ENCODE peak calls at places on chromosomes 6 and 20, in five cellular contexts. P, T, O, S and Q are unnamed samples.
A peak's percentile ranks its signal among the peaks of the same experiment; 100 is the strongest.

GRCh38 chr6:36914227-36914794 is 28.6 kb downstream of the C6orf89 start:
- DNase-seq in P (peak; percentile 51), T (peak; percentile 60), O (no peak), S (peak; percentile 68), Q (no peak)

GRCh38 chr6:26286168-26286854 is 78.7 kb upstream of the BTN3A2 start:
- DNase-seq in P (peak; percentile 70), T (peak; percentile 83), O (peak; percentile 74), S (peak; percentile 70), Q (peak; percentile 76)

GRCh38 chr6:98486052-98486451 is 348.3 kb upstream of the POU3F2 start:
- DNase-seq in P (no peak), T (no peak), O (no peak), S (no peak), Q (no peak)

GRCh38 chr20:32753731-32754130 is 8.5 kb upstream of the DNMT3B start:
- DNase-seq in P (no peak), T (no peak), O (no peak), S (no peak), Q (no peak)

GRCh38 chr6:167565388-167565787 is 240.5 kb downstream of the TTLL2 start:
- DNase-seq in P (no peak), T (no peak), O (no peak), S (no peak), Q (peak; percentile 6)

GRCh38 chr6:132972971-132973370 is 158.6 kb downstream of the RPS12 start:
- DNase-seq in P (no peak), T (no peak), O (no peak), S (no peak), Q (no peak)

GRCh38 chr6:147752686-147753418 is 244.4 kb downstream of the SAMD5 start:
- DNase-seq in P (no peak), T (no peak), O (no peak), S (no peak), Q (no peak)

GRCh38 chr6:108521616-108522107 is 39.1 kb upstream of the FOXO3 start:
- DNase-seq in P (no peak), T (no peak), O (no peak), S (no peak), Q (no peak)

GRCh38 chr20:62704341-62704948 is 4.2 kb upstream of the NTSR1 start:
- DNase-seq in P (peak; percentile 81), T (peak; percentile 94), O (peak; percentile 83), S (peak; percentile 66), Q (peak; percentile 62)

GRCh38 chr6:138647006-138647405 is 126.6 kb upstream of the CCDC28A start:
- DNase-seq in P (no peak), T (no peak), O (no peak), S (no peak), Q (no peak)

GRCh38 chr20:8363970-8364733 is 232.1 kb downstream of the PLCB1 start:
- DNase-seq in P (no peak), T (no peak), O (no peak), S (no peak), Q (no peak)

GRCh38 chr6:71031912-71032311 is 75.1 kb upstream of the B3GAT2 start:
- DNase-seq in P (no peak), T (no peak), O (no peak), S (no peak), Q (no peak)

GRCh38 chr6:151635741-151636140 is 141.9 kb downstream of the CCDC170 start:
- DNase-seq in P (no peak), T (peak; percentile 33), O (no peak), S (no peak), Q (no peak)

GRCh38 chr6:5517781-5518180 is 256.5 kb downstream of the FARS2 start:
- DNase-seq in P (no peak), T (no peak), O (no peak), S (no peak), Q (no peak)

GRCh38 chr6:35485402-35485877 is 11.4 kb downstream of the TEAD3 start:
- DNase-seq in P (no peak), T (no peak), O (peak; percentile 80), S (no peak), Q (peak; percentile 74)

GRCh38 chr20:62602550-62602949 is 39.8 kb upstream of the SLCO4A1 start:
- DNase-seq in P (peak; percentile 44), T (no peak), O (peak; percentile 21), S (no peak), Q (no peak)

GRCh38 chr6:134516582-134516981 is 198.7 kb upstream of the SGK1 start:
- DNase-seq in P (no peak), T (no peak), O (no peak), S (no peak), Q (no peak)

GRCh38 chr6:56690519-56691200 is 48.0 kb upstream of the DST start:
- DNase-seq in P (no peak), T (no peak), O (no peak), S (no peak), Q (no peak)

GRCh38 chr20:20134941-20135572 is 82.7 kb downstream of the CFAP61 start:
- DNase-seq in P (no peak), T (no peak), O (no peak), S (no peak), Q (no peak)

GRCh38 chr6:42369568-42369967 is 82.2 kb downstream of the TRERF1 start:
- DNase-seq in P (no peak), T (no peak), O (no peak), S (peak; percentile 10), Q (no peak)

GRCh38 chr6:21942910-21943309 is 349.4 kb downstream of the SOX4 start:
- DNase-seq in P (no peak), T (no peak), O (no peak), S (no peak), Q (no peak)

GRCh38 chr6:157497579-157497978 is 116.6 kb downstream of the ZDHHC14 start:
- DNase-seq in P (no peak), T (no peak), O (no peak), S (no peak), Q (no peak)

GRCh38 chr6:119541132-119541905 is 191.8 kb upstream of the MAN1A1 start:
- DNase-seq in P (no peak), T (no peak), O (no peak), S (peak; percentile 33), Q (no peak)

GRCh38 chr6:158869010-158869603 is 49.9 kb upstream of the EZR start:
- DNase-seq in P (peak; percentile 69), T (peak; percentile 74), O (no peak), S (peak; percentile 92), Q (no peak)

GRCh38 chr20:58702859-58703648 is 10.5 kb downstream of the NPEPL1 start:
- DNase-seq in P (no peak), T (peak; percentile 15), O (no peak), S (no peak), Q (peak; percentile 8)

GRCh38 chr20:2136275-2136674 is 34.6 kb downstream of the STK35 start:
- DNase-seq in P (no peak), T (no peak), O (no peak), S (no peak), Q (no peak)

GRCh38 chr20:37285664-37286374 is 3.6 kb upstream of the MANBAL start:
- DNase-seq in P (no peak), T (no peak), O (no peak), S (no peak), Q (no peak)

GRCh38 chr20:37283530-37284195 is 5.8 kb upstream of the MANBAL start:
- DNase-seq in P (no peak), T (no peak), O (no peak), S (no peak), Q (no peak)

GRCh38 chr20:37279820-37280219 is 9.6 kb upstream of the MANBAL start:
- DNase-seq in P (no peak), T (no peak), O (no peak), S (no peak), Q (no peak)

GRCh38 chr20:37284691-37285124 is 4.7 kb upstream of the MANBAL start:
- DNase-seq in P (no peak), T (no peak), O (no peak), S (no peak), Q (no peak)

GRCh38 chr20:37282558-37282957 is 6.9 kb upstream of the MANBAL start:
- DNase-seq in P (no peak), T (no peak), O (no peak), S (peak; percentile 79), Q (peak; percentile 50)
- TF ChIP-seq CTCF in P (peak; percentile 55), T (peak; percentile 29), O (peak; percentile 63), S (peak; percentile 57), Q (peak; percentile 60)

DNA sequence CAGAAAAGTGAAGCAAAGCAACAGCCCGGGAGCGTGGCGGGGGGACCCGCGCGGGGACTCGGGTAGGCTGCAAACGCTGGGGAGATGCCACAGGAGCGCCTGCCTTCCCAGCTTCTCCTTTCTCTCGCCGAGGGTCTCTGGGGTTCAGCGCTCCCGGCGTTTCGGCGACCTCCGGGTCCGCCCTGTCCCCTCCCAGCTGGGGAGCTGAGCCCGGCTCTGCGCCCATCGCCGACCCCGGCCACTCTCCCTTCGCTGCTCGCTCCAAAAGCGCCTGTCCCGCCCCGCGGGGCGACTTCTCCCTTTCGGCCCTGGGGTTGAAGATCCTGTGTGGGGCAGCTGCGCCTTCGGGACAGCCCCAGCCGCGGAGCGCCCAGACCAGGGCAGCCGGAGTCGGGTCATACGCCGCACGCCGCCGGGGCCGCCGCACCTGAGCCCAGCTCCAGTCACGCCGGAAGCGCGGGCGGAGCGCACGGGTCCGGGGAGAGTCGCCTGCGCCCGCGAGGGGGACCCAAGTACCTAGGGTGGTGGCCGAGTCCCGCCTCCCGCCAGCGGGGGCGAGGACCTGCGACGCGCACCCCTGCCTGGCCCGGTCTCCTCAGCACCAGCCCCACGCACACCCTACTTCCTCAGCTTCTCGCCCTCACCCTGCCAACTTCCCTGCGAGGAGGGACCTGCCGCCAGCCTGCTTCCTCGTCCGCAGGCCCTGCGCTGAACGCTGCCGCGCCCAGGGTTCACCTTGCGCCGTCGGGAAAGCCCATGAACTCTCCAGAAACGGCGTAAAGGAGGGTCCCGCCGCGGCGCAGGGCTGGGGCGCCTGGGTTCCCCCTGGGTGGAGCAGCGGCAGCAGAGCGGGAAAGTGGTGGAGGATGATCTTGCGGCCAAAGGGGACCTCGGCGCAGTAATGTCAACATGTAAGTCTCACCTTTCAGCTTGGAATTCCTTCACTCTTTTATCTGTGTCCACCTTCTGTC is at the start of gene ADGRG6:
- DNase-seq in P (peak; percentile 39), T (peak; percentile 28), O (peak; percentile 8), S (peak; percentile 75), Q (no peak)
- TF ChIP-seq POLR2A in P (peak; percentile 33), T (no peak), O (no peak), S (peak; percentile 6), Q (no peak)

DNA sequence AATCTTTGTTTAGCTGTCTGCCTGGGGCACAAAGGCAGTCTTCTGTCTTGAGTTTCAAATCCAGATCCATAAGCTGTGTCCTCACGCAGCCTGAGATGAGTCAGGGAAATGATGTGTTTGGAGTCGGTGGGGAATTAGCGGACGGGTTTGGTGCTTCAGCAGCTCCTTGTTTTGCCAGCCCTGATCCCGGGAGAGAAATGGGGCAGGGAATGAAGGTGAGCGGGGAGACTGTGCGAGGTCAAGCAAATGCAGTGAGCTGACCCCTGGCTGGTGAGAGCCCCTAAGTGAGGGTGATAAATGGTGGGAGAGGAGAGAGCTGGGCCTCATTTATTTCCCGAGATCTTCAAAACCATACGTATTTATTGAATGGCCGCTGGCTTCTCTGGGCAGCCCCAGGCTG is 21.6 kb downstream of the DUSP22 start:
- DNase-seq in P (no peak), T (no peak), O (no peak), S (no peak), Q (no peak)
- H3K9me3 ChIP-seq in P (no peaks in the 10 kb centered on the region), T (no peaks in the 10 kb centered on the region), O (no peaks in the 10 kb centered on the region), S (no peaks in the 10 kb centered on the region), Q (no peaks in the 10 kb centered on the region)

DNA sequence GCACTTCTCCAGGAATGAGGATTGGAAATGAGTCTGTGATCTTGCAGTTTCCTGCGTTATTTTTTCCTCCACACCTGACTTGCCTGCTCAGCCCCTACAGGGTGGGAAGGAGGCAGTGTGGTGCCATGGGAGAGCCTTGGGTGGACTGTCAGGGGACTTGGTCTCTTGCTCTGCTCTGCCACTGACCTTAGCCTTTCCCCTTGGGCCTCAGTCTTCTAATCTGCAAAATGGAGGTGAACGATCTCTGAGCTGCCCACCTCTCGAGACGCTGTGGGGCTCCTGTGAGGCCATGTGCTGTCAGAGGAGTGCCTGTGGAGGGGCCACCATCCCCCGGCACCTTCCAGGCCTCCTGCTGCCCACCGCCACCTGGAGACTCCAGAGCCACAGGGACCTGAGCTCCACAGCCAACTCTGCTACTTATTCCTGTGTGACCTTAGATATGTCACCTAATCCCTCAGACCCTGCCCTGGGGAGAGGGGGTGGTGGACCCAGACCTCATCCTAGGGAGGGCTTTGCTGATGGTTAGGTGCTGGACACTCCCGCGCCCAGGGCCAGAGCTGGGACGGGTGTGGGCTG is 45.8 kb upstream of the MLN start:
- DNase-seq in P (no peak), T (no peak), O (no peak), S (no peak), Q (no peak)
- TF ChIP-seq CTCF in P (no peak), T (no peak), O (no peak), S (no peak), Q (no peak)